ENCODE peak calls at places on chromosomes 4 and X, in five cellular contexts. G, H, F, N and J are unnamed samples.

GRCh38 chrX:69165116-69165651 is at the start of gene PJA1:
- DNase-seq in G (peak; percentile 75), H (peak; percentile 76), F (peak; percentile 77), N (peak; percentile 71), J (peak; percentile 73)

GRCh38 chr4:188160406-188160805 is 21.2 kb downstream of the TRIML1 start:
- DNase-seq in G (no peak), H (no peak), F (no peak), N (no peak), J (no peak)

GRCh38 chr4:129379429-129379828 is 283.5 kb downstream of the C4orf33 start:
- DNase-seq in G (no peak), H (no peak), F (no peak), N (no peak), J (no peak)

GRCh38 chrX:55778322-55778721 is 60.8 kb downstream of the RRAGB start:
- DNase-seq in G (no peak), H (no peak), F (no peak), N (no peak), J (no peak)

GRCh38 chr4:854356-854755 is 28.4 kb upstream of the CPLX1 start:
- DNase-seq in G (no peak), H (no peak), F (no peak), N (no peak), J (no peak)

GRCh38 chrX:79290596-79290995 is 76.5 kb downstream of the ITM2A start:
- DNase-seq in G (no peak), H (no peak), F (no peak), N (no peak), J (no peak)

GRCh38 chr4:3371581-3372001 is 70.2 kb upstream of the HGFAC start:
- DNase-seq in G (no peak), H (peak; percentile 55), F (no peak), N (no peak), J (peak; percentile 45)

GRCh38 chr4:145587088-145587487 is 32.1 kb upstream of the MMAA start:
- DNase-seq in G (no peak), H (no peak), F (no peak), N (no peak), J (no peak)

GRCh38 chr4:129167640-129168260 is 71.8 kb downstream of the C4orf33 start:
- DNase-seq in G (no peak), H (peak; percentile 20), F (no peak), N (peak; percentile 3), J (peak; percentile 17)

GRCh38 chr4:174663254-174663653 is 141.0 kb upstream of the HPGD start:
- DNase-seq in G (no peak), H (no peak), F (peak; percentile 54), N (peak; percentile 30), J (no peak)

GRCh38 chr4:6658635-6659075 is 18.2 kb downstream of the MRFAP1 start:
- DNase-seq in G (no peak), H (peak; percentile 70), F (no peak), N (peak; percentile 15), J (peak; percentile 72)

GRCh38 chr4:177547985-177548384 is 105.7 kb upstream of the AGA start:
- DNase-seq in G (no peak), H (no peak), F (no peak), N (no peak), J (no peak)

GRCh38 chrX:73851014-73852009 is 288.3 kb downstream of the CHIC1 start:
- DNase-seq in G (peak; percentile 89), H (no peak), F (peak; percentile 97), N (no peak), J (no peak)

GRCh38 chrX:46686003-46686645 is 72.8 kb downstream of the SLC9A7 start:
- DNase-seq in G (no peak), H (peak; percentile 38), F (peak; percentile 19), N (peak; percentile 52), J (peak; percentile 37)

GRCh38 chr4:113972781-113973180 is 6.7 kb downstream of the ARSJ start:
- DNase-seq in G (no peak), H (no peak), F (no peak), N (no peak), J (no peak)

GRCh38 chr4:4780634-4781287 is 78.7 kb upstream of the MSX1 start:
- DNase-seq in G (no peak), H (no peak), F (peak; percentile 60), N (peak; percentile 66), J (no peak)

GRCh38 chrX:36787787-36788186 is 220.4 kb upstream of the FAM47C start:
- DNase-seq in G (no peak), H (no peak), F (no peak), N (no peak), J (no peak)

GRCh38 chrX:9566150-9566621 is 101.3 kb downstream of the TBL1X start:
- DNase-seq in G (no peak), H (no peak), F (peak; percentile 90), N (peak; percentile 85), J (no peak)

GRCh38 chr4:61397174-61397573 is 197.0 kb downstream of the ADGRL3 start:
- DNase-seq in G (no peak), H (no peak), F (peak; percentile 57), N (peak; percentile 75), J (no peak)

GRCh38 chr4:127965803-127966175 is 583 bp downstream of the ABHD18 start:
- DNase-seq in G (no peak), H (no peak), F (no peak), N (peak; percentile 30), J (peak; percentile 70)

GRCh38 chr4:110636677-110637407 is 14.0 kb upstream of the PITX2 start:
- DNase-seq in G (no peak), H (peak; percentile 80), F (no peak), N (no peak), J (peak; percentile 21)

GRCh38 chrX:154123241-154124219 is 20.5 kb upstream of the OPN1LW start:
- DNase-seq in G (no peak), H (no peak), F (no peak), N (no peak), J (no peak)

GRCh38 chrX:9396930-9397329 is 67.9 kb upstream of the TBL1X start:
- DNase-seq in G (no peak), H (no peak), F (peak; percentile 74), N (peak; percentile 38), J (no peak)

GRCh38 chr4:78707268-78707667 is 68.9 kb upstream of the BMP2K start:
- DNase-seq in G (no peak), H (no peak), F (no peak), N (no peak), J (no peak)

GRCh38 chr4:20347526-20347925 is 95.8 kb downstream of the SLIT2 start:
- DNase-seq in G (no peak), H (no peak), F (no peak), N (no peak), J (no peak)

GRCh38 chr4:67929447-67929846 is 33.8 kb downstream of the TMPRSS11A start:
- DNase-seq in G (no peak), H (no peak), F (peak; percentile 51), N (no peak), J (no peak)

GRCh38 chrX:53262918-53263394 is 18.4 kb downstream of the IQSEC2 start:
- DNase-seq in G (no peak), H (no peak), F (peak; percentile 56), N (peak; percentile 53), J (no peak)

GRCh38 chrX:45135616-45136015 is 65.1 kb downstream of the DIPK2B start:
- DNase-seq in G (no peak), H (no peak), F (no peak), N (no peak), J (no peak)

GRCh38 chrX:67555578-67556203 is 11.9 kb downstream of the AR start:
- DNase-seq in G (no peak), H (peak; percentile 15), F (peak; percentile 22), N (peak; percentile 36), J (peak; percentile 44)

GRCh38 chr4:55765070-55765469 is 54.5 kb upstream of the EXOC1L start:
- DNase-seq in G (no peak), H (no peak), F (no peak), N (no peak), J (no peak)

GRCh38 chr4:99853993-99854392 is 37.4 kb downstream of the DAPP1 start:
- DNase-seq in G (no peak), H (no peak), F (no peak), N (no peak), J (no peak)

GRCh38 chr4:106893395-106893881 is 142.7 kb downstream of the DKK2 start:
- DNase-seq in G (no peak), H (peak; percentile 11), F (no peak), N (no peak), J (no peak)

GRCh38 chr4:182917182-182918043 is at the start of gene DCTD:
- DNase-seq in G (no peak), H (peak; percentile 86), F (peak; percentile 67), N (peak; percentile 66), J (peak; percentile 87)

GRCh38 chrX:10237255-10237654 is 80.5 kb downstream of the CLCN4 start:
- DNase-seq in G (no peak), H (no peak), F (no peak), N (no peak), J (no peak)

GRCh38 chr4:145557720-145558119 is 61.5 kb upstream of the MMAA start:
- DNase-seq in G (no peak), H (peak; percentile 51), F (peak; percentile 73), N (peak; percentile 82), J (peak; percentile 74)

GRCh38 chr4:105503484-105503883 is 29.6 kb upstream of the PPA2 start:
- DNase-seq in G (no peak), H (no peak), F (no peak), N (no peak), J (no peak)

GRCh38 chr4:15034071-15034764 is 31.9 kb downstream of the CPEB2 start:
- DNase-seq in G (no peak), H (no peak), F (no peak), N (no peak), J (no peak)

GRCh38 chrX:153626025-153626633 is 20.9 kb upstream of the DUSP9 start:
- DNase-seq in G (peak; percentile 34), H (no peak), F (no peak), N (no peak), J (no peak)